ENCODE peak calls at places on chromosome 3, in six cellular contexts. One of them, this sample, is unnamed.

GRCh38 chr3:174495231-174495755 is 363.8 kb upstream of the NAALADL2 start:
- DNase-seq in GM12878: no peak
- DNase-seq in HepG2: no peak
- DNase-seq in H1: no peak
- DNase-seq in HCT116: no peak
- DNase-seq in K562: no peak
- DNase-seq in this sample: no peak

GRCh38 chr3:12351145-12351544 is 62.3 kb downstream of the PPARG start:
- DNase-seq in GM12878: no peak
- DNase-seq in K562: no peak
- DNase-seq in HepG2: no peak
- DNase-seq in H1: no peak
- DNase-seq in HCT116: no peak
- DNase-seq in this sample: no peak

GRCh38 chr3:133937756-133938601 is 42.3 kb upstream of the RAB6B start:
- DNase-seq in K562: no peak
- DNase-seq in H1: peak; percentile 40
- DNase-seq in HepG2: no peak
- DNase-seq in GM12878: no peak
- DNase-seq in HCT116: no peak
- DNase-seq in this sample: no peak

GRCh38 chr3:97958396-97958795 is 13.8 kb downstream of the RIOX2 start:
- DNase-seq in GM12878: no peak
- DNase-seq in H1: no peak
- DNase-seq in HCT116: no peak
- DNase-seq in HepG2: no peak
- DNase-seq in K562: no peak
- DNase-seq in this sample: no peak

GRCh38 chr3:119580148-119580760 is 962 bp downstream of the ADPRH start:
- DNase-seq in H1: peak; percentile 54
- DNase-seq in GM12878: no peak
- DNase-seq in HepG2: no peak
- DNase-seq in K562: no peak
- DNase-seq in HCT116: no peak
- DNase-seq in this sample: no peak

GRCh38 chr3:187274977-187275338 is 16.6 kb downstream of the MASP1 start:
- DNase-seq in HepG2: no peak
- DNase-seq in GM12878: no peak
- DNase-seq in H1: peak; percentile 61
- DNase-seq in K562: no peak
- DNase-seq in HCT116: no peak
- DNase-seq in this sample: peak; percentile 94

GRCh38 chr3:189298469-189299375 is 127.0 kb downstream of the TPRG1 start:
- DNase-seq in K562: no peak
- DNase-seq in HepG2: no peak
- DNase-seq in HCT116: no peak
- DNase-seq in GM12878: no peak
- DNase-seq in H1: no peak
- DNase-seq in this sample: no peak

GRCh38 chr3:167740961-167741587 is 5.6 kb downstream of the SERPINI1 start:
- DNase-seq in H1: no peak
- DNase-seq in GM12878: no peak
- DNase-seq in HepG2: peak; percentile 43
- DNase-seq in K562: no peak
- DNase-seq in HCT116: peak; percentile 38
- DNase-seq in this sample: no peak

GRCh38 chr3:27633224-27633545 is 88.9 kb downstream of the EOMES start:
- DNase-seq in HepG2: peak; percentile 3
- DNase-seq in H1: no peak
- DNase-seq in GM12878: no peak
- DNase-seq in HCT116: no peak
- DNase-seq in K562: no peak
- DNase-seq in this sample: no peak
- TF ChIP-seq ZNF274 in HepG2: no peak
- TF ChIP-seq ZNF274 in H1: no peak
- TF ChIP-seq ZNF274 in GM12878: no peak
- TF ChIP-seq ZNF274 in HCT116: no peak
- TF ChIP-seq ZNF274 in K562: no peak
- TF ChIP-seq ZNF274 in this sample: no peak

GRCh38 chr3:21722301-21722700 is 28.7 kb downstream of the ZNF385D start:
- DNase-seq in HepG2: no peak
- DNase-seq in H1: no peak
- DNase-seq in K562: no peak
- DNase-seq in HCT116: no peak
- DNase-seq in GM12878: no peak
- DNase-seq in this sample: no peak

GRCh38 chr3:21718943-21719591 is 31.9 kb downstream of the ZNF385D start:
- DNase-seq in HCT116: no peak
- DNase-seq in HepG2: no peak
- DNase-seq in K562: no peak
- DNase-seq in H1: no peak
- DNase-seq in GM12878: no peak
- DNase-seq in this sample: no peak

GRCh38 chr3:21718161-21718765 is 32.7 kb downstream of the ZNF385D start:
- DNase-seq in K562: no peak
- DNase-seq in HepG2: no peak
- DNase-seq in H1: no peak
- DNase-seq in GM12878: no peak
- DNase-seq in HCT116: no peak
- DNase-seq in this sample: no peak

GRCh38 chr3:21715662-21716061 is 35.3 kb downstream of the ZNF385D start:
- DNase-seq in GM12878: no peak
- DNase-seq in K562: no peak
- DNase-seq in HepG2: no peak
- DNase-seq in H1: no peak
- DNase-seq in HCT116: no peak
- DNase-seq in this sample: no peak

GRCh38 chr3:21717272-21717671 is 33.7 kb downstream of the ZNF385D start:
- DNase-seq in HCT116: no peak
- DNase-seq in K562: no peak
- DNase-seq in HepG2: no peak
- DNase-seq in H1: no peak
- DNase-seq in GM12878: no peak
- DNase-seq in this sample: no peak
- TF ChIP-seq ZNF274 in HCT116: no peak
- TF ChIP-seq ZNF274 in K562: no peak
- TF ChIP-seq ZNF274 in HepG2: no peak
- TF ChIP-seq ZNF274 in H1: no peak
- TF ChIP-seq ZNF274 in GM12878: no peak
- TF ChIP-seq ZNF274 in this sample: no peak

GRCh38 chr3:141230293-141230692 is 1.3 kb upstream of the PXYLP1 start:
- DNase-seq in H1: no peak
- DNase-seq in K562: no peak
- DNase-seq in GM12878: no peak
- DNase-seq in HepG2: no peak
- DNase-seq in HCT116: no peak
- DNase-seq in this sample: no peak

GRCh38 chr3:141228385-141228784 is 3.2 kb upstream of the PXYLP1 start:
- DNase-seq in HCT116: no peak
- DNase-seq in GM12878: no peak
- DNase-seq in K562: no peak
- DNase-seq in H1: peak; percentile 10
- DNase-seq in HepG2: peak; percentile 44
- DNase-seq in this sample: no peak

GRCh38 chr3:141225939-141226338 is 5.7 kb upstream of the PXYLP1 start:
- DNase-seq in K562: no peak
- DNase-seq in H1: no peak
- DNase-seq in HCT116: no peak
- DNase-seq in GM12878: no peak
- DNase-seq in HepG2: no peak
- DNase-seq in this sample: no peak

GRCh38 chr3:141229132-141229531 is 2.5 kb upstream of the PXYLP1 start:
- DNase-seq in HepG2: no peak
- DNase-seq in HCT116: no peak
- DNase-seq in H1: no peak
- DNase-seq in K562: no peak
- DNase-seq in GM12878: no peak
- DNase-seq in this sample: no peak

GRCh38 chr3:141227752-141228151 is 3.9 kb upstream of the PXYLP1 start:
- DNase-seq in HCT116: no peak
- DNase-seq in K562: no peak
- DNase-seq in GM12878: no peak
- DNase-seq in H1: no peak
- DNase-seq in HepG2: no peak
- DNase-seq in this sample: no peak
- TF ChIP-seq ZNF274 in HCT116: no peak
- TF ChIP-seq ZNF274 in K562: no peak
- TF ChIP-seq ZNF274 in GM12878: no peak
- TF ChIP-seq ZNF274 in H1: no peak
- TF ChIP-seq ZNF274 in HepG2: no peak
- TF ChIP-seq ZNF274 in this sample: no peak

GRCh38 chr3:50194903-50195500 is 3.6 kb downstream of the GNAT1 start:
- DNase-seq in HepG2: peak; percentile 52
- DNase-seq in GM12878: no peak
- DNase-seq in HCT116: peak; percentile 42
- DNase-seq in K562: peak; percentile 87
- DNase-seq in H1: peak; percentile 82
- DNase-seq in this sample: no peak
- TF ChIP-seq ZNF274 in HepG2: no peak
- TF ChIP-seq ZNF274 in GM12878: no peak
- TF ChIP-seq ZNF274 in HCT116: no peak
- TF ChIP-seq ZNF274 in K562: no peak
- TF ChIP-seq ZNF274 in H1: no peak
- TF ChIP-seq ZNF274 in this sample: no peak

GRCh38 chr3:123750209-123750608 is 133.9 kb downstream of the MYLK start:
- DNase-seq in K562: no peak
- DNase-seq in HCT116: no peak
- DNase-seq in H1: peak; percentile 2
- DNase-seq in HepG2: no peak
- DNase-seq in GM12878: no peak
- DNase-seq in this sample: no peak
- TF ChIP-seq ZNF274 in K562: no peak
- TF ChIP-seq ZNF274 in HCT116: no peak
- TF ChIP-seq ZNF274 in H1: no peak
- TF ChIP-seq ZNF274 in HepG2: no peak
- TF ChIP-seq ZNF274 in GM12878: no peak
- TF ChIP-seq ZNF274 in this sample: no peak

DNA sequence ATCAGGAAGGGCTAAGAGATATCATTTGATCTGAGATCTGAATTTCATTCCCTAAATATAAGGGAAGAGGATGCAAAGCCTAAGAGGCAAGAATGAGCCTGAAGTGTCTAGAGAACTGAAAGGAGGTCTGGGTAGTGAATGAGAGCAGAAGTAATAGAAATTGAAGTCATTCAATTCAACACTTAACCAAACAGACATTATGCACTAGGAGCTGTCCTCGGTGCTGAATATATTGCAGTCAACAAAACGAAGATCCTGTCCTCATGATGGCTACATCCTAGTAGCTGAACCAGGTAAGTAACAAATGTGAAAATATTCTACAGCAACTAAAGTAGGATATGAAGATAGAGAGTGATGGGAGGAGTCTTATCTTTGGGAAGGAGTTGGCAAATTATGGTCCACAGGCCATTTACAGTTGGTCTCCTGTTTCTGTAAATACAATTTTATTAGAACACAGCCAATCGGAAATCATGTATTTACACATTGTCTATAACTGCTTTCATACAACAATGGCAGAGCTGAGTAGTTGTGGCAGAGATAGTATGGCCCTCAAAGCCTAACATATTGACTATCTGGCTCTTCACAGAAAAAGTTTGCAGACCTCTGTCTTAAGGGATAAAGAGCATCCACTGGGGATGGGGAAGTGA is 192.9 kb upstream of the CADPS start:
- DNase-seq in HepG2: peak; percentile 27
- DNase-seq in HCT116: no peak
- DNase-seq in K562: peak; percentile 10
- DNase-seq in GM12878: no peak
- DNase-seq in H1: peak; percentile 60
- DNase-seq in this sample: peak; percentile 38
- TF ChIP-seq ZNF274 in HepG2: no peak
- TF ChIP-seq ZNF274 in HCT116: no peak
- TF ChIP-seq ZNF274 in K562: no peak
- TF ChIP-seq ZNF274 in GM12878: no peak
- TF ChIP-seq ZNF274 in H1: no peak
- TF ChIP-seq ZNF274 in this sample: no peak

GRCh38 chr3:112757197-112757596 is 89.5 kb downstream of the CD200R1L start:
- DNase-seq in HCT116: no peak
- DNase-seq in H1: no peak
- DNase-seq in GM12878: no peak
- DNase-seq in HepG2: no peak
- DNase-seq in K562: no peak
- DNase-seq in this sample: no peak

GRCh38 chr3:112761062-112761638 is 85.5 kb downstream of the CD200R1L start:
- DNase-seq in H1: no peak
- DNase-seq in HCT116: no peak
- DNase-seq in GM12878: no peak
- DNase-seq in HepG2: no peak
- DNase-seq in K562: no peak
- DNase-seq in this sample: no peak

GRCh38 chr3:112759210-112759609 is 87.5 kb downstream of the CD200R1L start:
- DNase-seq in K562: no peak
- DNase-seq in HCT116: no peak
- DNase-seq in GM12878: no peak
- DNase-seq in HepG2: no peak
- DNase-seq in H1: no peak
- DNase-seq in this sample: no peak

GRCh38 chr3:112763258-112763657 is 83.4 kb downstream of the CD200R1L start:
- DNase-seq in HepG2: no peak
- DNase-seq in HCT116: no peak
- DNase-seq in GM12878: no peak
- DNase-seq in H1: no peak
- DNase-seq in K562: no peak
- DNase-seq in this sample: no peak

DNA sequence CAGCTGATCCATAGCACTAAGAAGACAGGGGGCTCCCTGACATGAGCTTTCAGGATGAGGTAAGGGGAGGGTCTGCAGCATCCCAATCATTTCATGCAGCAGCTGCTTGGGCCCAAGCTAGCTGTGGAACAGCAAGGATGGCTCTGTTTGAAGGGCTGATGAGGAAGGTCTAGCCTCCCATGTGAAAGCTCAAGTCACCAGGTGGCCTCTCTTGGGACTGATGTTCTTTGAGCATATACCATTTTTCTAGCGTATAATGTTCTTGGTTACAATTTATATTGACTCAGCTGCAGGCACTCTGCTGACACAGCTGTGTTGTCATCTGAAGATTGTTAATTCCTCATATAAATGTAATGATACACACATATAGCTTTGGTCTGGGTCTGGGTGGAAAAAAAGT is 87.0 kb downstream of the CD200R1L start:
- DNase-seq in HCT116: no peak
- DNase-seq in K562: no peak
- DNase-seq in GM12878: no peak
- DNase-seq in HepG2: no peak
- DNase-seq in H1: no peak
- DNase-seq in this sample: no peak
- TF ChIP-seq ZNF274 in HCT116: no peak
- TF ChIP-seq ZNF274 in K562: no peak
- TF ChIP-seq ZNF274 in GM12878: no peak
- TF ChIP-seq ZNF274 in HepG2: no peak
- TF ChIP-seq ZNF274 in H1: no peak
- TF ChIP-seq ZNF274 in this sample: no peak